ENCODE peak calls at places on chromosomes 2 and 18, in six cellular contexts. J is HCT116, N is neuronal stem cell, Z is fibroblast of lung, C is HepG2, S is PC-3. H is an unnamed sample.

GRCh38 chr2:50490991-50491390 is 540.9 kb downstream of the NRXN1 start:
- DNase-seq in J (no peak), N (no peak), Z (no peak), C (no peak), S (no peak), H (no peak)

GRCh38 chr2:19262150-19262549 is 96.3 kb downstream of the OSR1 start:
- DNase-seq in J (no peak), N (no peak), Z (no peak), C (no peak), S (no peak), H (no peak)

GRCh38 chr18:57542801-57543427 is 43.6 kb downstream of the FECH start:
- DNase-seq in J (no peak), N (no peak), Z (peak), C (no peak), S (no peak), H (peak)

GRCh38 chr18:22355598-22355997 is 62.1 kb downstream of the CTAGE1 start:
- DNase-seq in J (no peak), N (no peak), Z (no peak), C (no peak), S (no peak), H (no peak)

GRCh38 chr2:118112771-118113334 is 24.6 kb downstream of the INSIG2 start:
- DNase-seq in J (peak), N (no peak), Z (peak), C (peak), S (peak), H (peak)

GRCh38 chr18:11948852-11949523 is 32.3 kb upstream of the IMPA2 start:
- DNase-seq in J (no peak), N (no peak), Z (peak), C (peak), S (no peak), H (peak)

GRCh38 chr18:50663626-50664441 is 103.9 kb downstream of the MAPK4 start:
- DNase-seq in J (no peak), N (no peak), Z (no peak), C (no peak), S (no peak), H (no peak)

GRCh38 chr2:101818531-101819451 is 121.3 kb downstream of the MAP4K4 start:
- DNase-seq in J (no peak), N (no peak), Z (peak), C (peak), S (peak), H (peak)

GRCh38 chr2:216082805-216083204 is 1.1 kb downstream of the TMEM169 start:
- DNase-seq in J (no peak), N (no peak), Z (peak), C (peak), S (no peak), H (no peak)

GRCh38 chr2:67032091-67032490 is 365.0 kb upstream of the ETAA1 start:
- DNase-seq in J (no peak), N (no peak), Z (peak), C (no peak), S (no peak), H (peak)

GRCh38 chr2:241391892-241392665 is 36.0 kb downstream of the FARP2 start:
- DNase-seq in J (peak), N (peak), Z (no peak), C (peak), S (peak), H (peak)

GRCh38 chr2:106869512-106870276 is 16.3 kb downstream of the ST6GAL2 start:
- DNase-seq in J (no peak), N (peak), Z (no peak), C (no peak), S (no peak), H (no peak)

GRCh38 chr2:196586511-196586991 is 53.0 kb upstream of the CCDC150 start:
- DNase-seq in J (no peak), N (no peak), Z (peak), C (no peak), S (peak), H (peak)

GRCh38 chr18:79056827-79057367 is 12.3 kb upstream of the ATP9B start:
- DNase-seq in J (no peak), N (no peak), Z (no peak), C (no peak), S (no peak), H (no peak)

GRCh38 chr2:96116424-96116878 is at the start of gene ADRA2B:
- DNase-seq in J (peak), N (peak), Z (peak), C (no peak), S (peak), H (peak)

GRCh38 chr2:173288561-173288960 is 66.1 kb upstream of the CDCA7 start:
- DNase-seq in J (no peak), N (no peak), Z (peak), C (no peak), S (peak), H (peak)

GRCh38 chr2:236179653-236180500 is 11.7 kb upstream of the GBX2 start:
- DNase-seq in J (no peak), N (peak), Z (peak), C (no peak), S (peak), H (peak)

GRCh38 chr2:96881349-96882195 is 11.7 kb upstream of the SEMA4C start:
- DNase-seq in J (no peak), N (no peak), Z (no peak), C (no peak), S (no peak), H (no peak)

GRCh38 chr2:53632714-53633113 is 134.9 kb upstream of the CHAC2 start:
- DNase-seq in J (no peak), N (no peak), Z (peak), C (no peak), S (peak), H (peak)

GRCh38 chr2:104658149-104658839 is 195.6 kb upstream of the POU3F3 start:
- DNase-seq in J (no peak), N (peak), Z (peak), C (no peak), S (no peak), H (peak)

GRCh38 chr2:31107588-31108300 is 30.5 kb downstream of the GALNT14 start:
- DNase-seq in J (no peak), N (no peak), Z (no peak), C (no peak), S (peak), H (peak)

GRCh38 chr2:179842498-179843153 is 18.8 kb downstream of the ZNF385B start:
- DNase-seq in J (no peak), N (no peak), Z (no peak), C (peak), S (peak), H (peak)

GRCh38 chr18:67525328-67526110 is 9.0 kb upstream of the DSEL start:
- DNase-seq in J (no peak), N (peak), Z (peak), C (peak), S (peak), H (peak)

GRCh38 chr2:44233450-44234128 is 41.7 kb upstream of the SLC3A1 start:
- DNase-seq in J (no peak), N (peak), Z (peak), C (peak), S (peak), H (peak)

GRCh38 chr2:197500503-197501179 is 462 bp downstream of the HSPE1 start:
- DNase-seq in J (no peak), N (peak), Z (peak), C (no peak), S (no peak), H (peak)

GRCh38 chr2:143936758-143937562 is 583.0 kb downstream of the ZEB2 start:
- DNase-seq in J (no peak), N (peak), Z (peak), C (no peak), S (no peak), H (peak)

GRCh38 chr2:127662937-127663565 is 12.3 kb downstream of the LIMS2 start:
- DNase-seq in J (no peak), N (no peak), Z (no peak), C (no peak), S (no peak), H (peak)

GRCh38 chr18:8798996-8799395 is 93.6 kb downstream of the MTCL1 start:
- DNase-seq in J (no peak), N (no peak), Z (no peak), C (no peak), S (peak), H (peak)

GRCh38 chr2:157698430-157698829 is 69.8 kb upstream of the ACVR1C start:
- DNase-seq in J (no peak), N (no peak), Z (peak), C (no peak), S (no peak), H (no peak)

GRCh38 chr2:108377815-108378630 is at the start of gene SULT1C4:
- DNase-seq in J (no peak), N (peak), Z (peak), C (peak), S (no peak), H (no peak)
- H2AFZ ChIP-seq in J (no peak), N (peak), Z (peak), C (peak), S (no peak), H (peak)

DNA sequence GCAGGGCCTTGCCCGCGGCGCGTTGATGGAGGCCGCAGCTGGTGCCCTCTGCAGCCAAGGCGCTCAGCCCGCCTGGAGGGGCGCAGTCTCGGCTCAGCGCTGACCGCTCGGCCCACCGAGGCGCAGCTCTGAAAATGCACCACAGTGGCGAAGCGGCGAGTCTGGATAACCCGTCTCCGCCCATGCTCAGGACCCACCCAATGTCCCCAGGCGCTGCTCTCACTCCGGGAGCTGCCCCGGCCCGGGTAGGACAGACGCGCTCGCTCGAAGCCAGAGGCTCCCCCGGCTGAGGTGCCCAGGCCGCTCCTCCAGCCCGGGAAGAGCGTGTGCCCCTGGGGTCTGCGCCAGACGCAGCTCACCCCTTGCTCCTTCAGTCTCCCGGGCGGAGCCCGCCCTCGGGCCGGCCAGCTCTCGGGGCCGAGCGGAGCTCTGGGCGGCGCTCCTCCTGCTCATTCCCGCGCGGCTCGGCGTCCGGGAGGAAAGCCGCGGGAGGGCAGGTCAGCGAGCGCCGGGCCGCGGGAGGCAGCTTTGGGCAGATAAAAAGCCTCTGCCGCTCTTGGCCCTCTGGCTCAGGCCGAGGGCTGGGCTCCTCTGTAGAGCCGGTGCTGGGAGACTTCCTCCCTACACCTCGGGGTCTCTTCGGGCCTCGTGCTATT is 1.6 kb upstream of the TBR1 start:
- DNase-seq in J (no peak), N (peak), Z (peak), C (peak), S (peak), H (peak)
- H2AFZ ChIP-seq in J (no peak), N (peak), Z (peak), C (no peak), S (peak), H (peak)

GRCh38 chr18:74244554-74244953 is 47.2 kb downstream of the CYB5A start:
- DNase-seq in J (no peak), N (no peak), Z (no peak), C (no peak), S (no peak), H (no peak)

GRCh38 chr18:74241970-74242369 is 49.8 kb downstream of the CYB5A start:
- DNase-seq in J (no peak), N (no peak), Z (no peak), C (no peak), S (no peak), H (no peak)

GRCh38 chr18:74243127-74243526 is 48.6 kb downstream of the CYB5A start:
- DNase-seq in J (no peak), N (no peak), Z (no peak), C (no peak), S (no peak), H (no peak)

GRCh38 chr18:74241426-74241825 is 50.3 kb downstream of the CYB5A start:
- DNase-seq in J (no peak), N (no peak), Z (no peak), C (no peak), S (no peak), H (no peak)

DNA sequence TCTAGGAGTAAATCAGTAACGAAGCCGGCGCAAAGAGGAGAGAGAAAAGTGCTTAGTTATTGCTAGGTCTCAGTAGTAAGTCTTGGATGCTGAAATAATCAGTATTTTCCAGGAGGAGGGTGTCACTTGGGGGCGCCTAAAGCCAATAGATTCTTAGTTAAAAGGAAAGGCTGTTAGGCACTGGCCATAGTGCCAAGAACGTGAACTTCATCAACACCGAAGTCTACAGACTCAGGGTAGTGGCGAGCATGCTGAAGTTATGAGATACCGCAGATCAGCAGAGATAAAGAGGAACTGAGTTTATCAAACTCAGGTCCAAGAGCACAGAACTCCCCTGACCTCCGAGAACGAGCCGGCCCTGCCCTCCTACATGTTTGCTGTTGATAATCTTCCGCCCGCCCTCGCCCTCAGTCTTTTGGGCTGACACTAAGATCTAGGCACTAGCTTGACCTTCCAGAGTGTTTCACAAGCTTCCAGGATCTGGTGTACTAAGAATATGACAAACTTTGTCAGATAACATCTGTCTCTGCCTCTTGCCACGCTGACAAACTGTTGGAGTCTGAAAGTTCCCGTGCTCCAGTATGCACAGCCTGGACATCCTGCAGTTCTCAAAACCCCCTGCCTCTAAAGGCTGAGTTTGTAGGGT is 49.2 kb downstream of the CYB5A start:
- DNase-seq in J (no peak), N (no peak), Z (no peak), C (peak), S (peak), H (no peak)
- H2AFZ ChIP-seq in J (no peak), N (no peak), Z (no peak), C (peak), S (no peak), H (no peak)

DNA sequence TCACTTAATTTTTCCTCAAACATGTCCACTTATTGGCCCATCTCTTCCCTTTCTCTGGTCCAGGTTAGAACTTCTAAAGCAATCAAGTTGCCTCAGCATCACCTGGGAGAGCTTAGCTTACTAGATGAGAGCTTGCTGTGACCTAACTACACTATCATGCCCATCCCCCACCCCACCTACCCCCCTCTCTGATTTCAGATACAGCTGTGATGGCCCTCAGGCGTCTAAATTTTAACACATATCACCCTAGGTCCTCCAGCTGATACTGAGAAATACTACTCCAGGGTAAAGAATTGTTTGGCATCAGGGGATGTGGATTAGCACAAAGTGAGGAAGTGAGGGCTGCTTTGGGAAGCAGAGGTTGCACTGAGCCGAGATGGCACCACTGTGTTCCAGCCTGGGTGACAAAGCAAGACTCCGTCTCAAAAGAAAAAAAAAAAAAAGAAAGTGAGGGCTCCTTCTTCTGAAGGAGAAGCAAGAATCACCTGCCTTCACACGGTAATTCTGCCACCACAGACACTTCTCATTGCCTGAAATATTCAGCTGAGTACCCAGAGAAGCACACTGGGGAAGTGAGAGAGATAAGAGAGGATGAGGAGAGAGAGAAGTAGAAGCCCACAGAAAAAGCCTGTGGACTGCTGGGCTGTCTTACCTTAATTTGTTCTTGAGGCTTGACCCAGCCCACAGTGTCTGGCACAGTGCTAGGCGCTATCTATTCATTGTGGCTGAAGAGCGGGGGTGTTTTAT is 263.4 kb downstream of the ASXL3 start:
- DNase-seq in J (no peak), N (no peak), Z (no peak), C (no peak), S (no peak), H (no peak)
- H2AFZ ChIP-seq in J (no peak), N (no peak), Z (no peak), C (no peak), S (no peak), H (no peak)

DNA sequence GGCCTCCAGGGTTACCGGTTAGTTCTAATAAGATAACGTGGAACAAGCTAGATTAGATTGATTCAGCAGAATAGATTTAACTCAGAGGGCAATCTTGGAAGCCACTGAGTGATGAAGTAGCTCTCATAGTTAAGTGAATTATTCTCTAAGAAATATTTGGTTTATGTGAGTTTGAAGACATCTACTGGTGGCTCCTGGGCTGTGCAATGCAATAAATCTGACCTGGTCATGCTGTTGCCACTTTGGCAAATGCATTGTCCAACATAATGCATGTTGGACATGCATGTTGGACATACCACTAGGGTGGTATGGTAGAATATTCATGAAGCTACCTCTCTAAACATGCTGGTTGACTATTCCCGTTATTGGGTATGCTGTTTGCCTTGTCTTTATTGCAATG is 493.7 kb upstream of the VRK2 start:
- DNase-seq in J (no peak), N (no peak), Z (no peak), C (no peak), S (peak), H (peak)
- H2AFZ ChIP-seq in J (no peak), N (no peak), Z (no peak), C (no peak), S (no peak), H (no peak)

DNA sequence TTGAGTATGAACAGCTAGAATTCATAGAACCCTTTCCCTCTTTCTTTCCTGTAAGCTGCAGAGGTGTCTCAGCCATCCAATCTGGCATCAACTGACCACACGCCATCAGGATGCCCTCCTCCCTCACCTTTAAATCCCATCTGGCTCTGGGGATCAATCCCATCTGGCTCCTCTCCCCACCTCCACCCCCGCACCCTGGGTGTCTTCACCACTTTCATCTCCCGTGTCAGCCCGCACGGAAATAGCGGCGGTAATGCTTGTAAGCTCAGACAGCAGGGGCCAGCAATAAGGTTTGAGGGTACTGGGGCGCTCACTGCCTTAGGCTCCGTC is 508 bp upstream of the TUBA4B start:
- DNase-seq in J (no peak), N (no peak), Z (no peak), C (no peak), S (no peak), H (peak)
- H2AFZ ChIP-seq in J (no peak), N (peak), Z (no peak), C (no peak), S (peak), H (peak)